ENCODE peak calls at places on chromosomes 3 and 15, in nine cellular contexts. U is fibroblast of mammary gland, N is HFF-Myc, X is HCT116, O is HL-60, Z is left lung, I is PC-9, Y is neural progenitor cell, P is kidney epithelial cell. J is an unnamed sample.

GRCh38 chr3:42508562-42508961 is 6.1 kb downstream of the VIPR1 start:
- DNase-seq in X (no peak), Z (no peak), U (no peak), I (no peak), P (no peak), N (no peak), Y (no peak), O (no peak), J (no peak)

GRCh38 chr3:188881954-188882641 is 289.7 kb upstream of the TPRG1 start:
- DNase-seq in P (peak; percentile 70), U (peak; percentile 86), X (peak; percentile 79), Y (no peak), I (peak; percentile 96), N (peak; percentile 70), Z (no peak), O (no peak), J (no peak)

GRCh38 chr3:46763178-46763577 is 45.5 kb upstream of the PRSS50 start:
- DNase-seq in Z (no peak), X (no peak), Y (no peak), I (no peak), N (no peak), P (no peak), U (no peak), O (no peak), J (no peak)

GRCh38 chr3:152688313-152688712 is 146.6 kb upstream of the P2RY1 start:
- DNase-seq in U (no peak), Y (peak; percentile 8), N (no peak), P (no peak), Z (no peak), O (no peak), I (no peak), X (no peak), J (no peak)

GRCh38 chr3:49022751-49023171 is 840 bp downstream of the NDUFAF3 start:
- DNase-seq in Y (no peak), X (no peak), Z (no peak), P (no peak), O (no peak), N (no peak), U (no peak), I (no peak), J (no peak)

GRCh38 chr3:65548848-65549625 is 489.7 kb downstream of the MAGI1 start:
- DNase-seq in I (no peak), U (no peak), Y (peak; percentile 71), P (no peak), Z (peak; percentile 70), N (no peak), O (no peak), X (no peak), J (no peak)

GRCh38 chr15:80580107-80580506 is 115.0 kb upstream of the ABHD17C start:
- DNase-seq in X (no peak), I (peak; percentile 89), Z (no peak), P (no peak), Y (no peak), O (peak; percentile 2), U (peak; percentile 53), N (peak; percentile 68), J (no peak)

GRCh38 chr3:51671090-51672082 is at the start of gene TEX264:
- DNase-seq in P (no peak), X (peak; percentile 37), I (peak; percentile 61), O (peak; percentile 91), Z (peak; percentile 99), N (peak; percentile 52), Y (peak; percentile 88), U (peak; percentile 69), J (peak; percentile 81)

GRCh38 chr3:71973337-71974030 is 188.5 kb upstream of the PROK2 start:
- DNase-seq in X (no peak), P (no peak), N (no peak), Z (no peak), I (no peak), O (no peak), U (no peak), Y (no peak), J (no peak)

GRCh38 chr3:177629276-177629675 is 432.0 kb upstream of the TBL1XR1 start:
- DNase-seq in I (no peak), P (no peak), N (no peak), U (no peak), Z (no peak), Y (no peak), X (no peak), O (no peak), J (no peak)

GRCh38 chr3:125322166-125322565 is 53.0 kb downstream of the ZNF148 start:
- DNase-seq in X (no peak), O (no peak), N (peak; percentile 76), Z (no peak), P (no peak), U (peak; percentile 90), I (no peak), Y (no peak), J (no peak)

GRCh38 chr3:61828158-61828874 is 266.9 kb downstream of the PTPRG start:
- DNase-seq in U (no peak), X (no peak), O (no peak), N (no peak), P (no peak), Z (no peak), I (no peak), Y (no peak), J (no peak)

GRCh38 chr3:140767536-140767935 is 89.7 kb downstream of the TRIM42 start:
- DNase-seq in U (no peak), X (no peak), I (no peak), Z (no peak), N (no peak), P (no peak), Y (no peak), O (no peak), J (no peak)
- H3K4me3 ChIP-seq in U (no peak overlapping the region), X (no peak overlapping the region), I (no peak overlapping the region), Z (no peak overlapping the region), N (no peak overlapping the region), P (no peak overlapping the region), Y (no peak overlapping the region), O (no peak overlapping the region), J (no peak overlapping the region)

GRCh38 chr3:158095302-158095997 is 10.8 kb downstream of the SHOX2 start:
- DNase-seq in P (no peak), X (no peak), N (no peak), Z (peak; percentile 50), O (no peak), Y (peak; percentile 50), U (no peak), I (no peak), J (no peak)

GRCh38 chr3:158100681-158101080 is 5.5 kb downstream of the SHOX2 start:
- DNase-seq in I (no peak), N (no peak), O (no peak), P (no peak), Z (no peak), X (no peak), Y (peak; percentile 38), U (no peak), J (no peak)

GRCh38 chr3:158098834-158099424 is 7.3 kb downstream of the SHOX2 start:
- DNase-seq in Z (no peak), N (no peak), P (no peak), I (no peak), O (no peak), Y (peak; percentile 29), X (no peak), U (no peak), J (no peak)

GRCh38 chr3:158097141-158097540 is 9.1 kb downstream of the SHOX2 start:
- DNase-seq in P (no peak), O (no peak), X (no peak), N (no peak), U (no peak), I (no peak), Z (no peak), Y (no peak), J (no peak)

GRCh38 chr3:158097571-158098553 is 8.4 kb downstream of the SHOX2 start:
- DNase-seq in U (no peak), X (no peak), Z (peak; percentile 93), I (peak; percentile 81), O (peak; percentile 70), N (no peak), Y (peak; percentile 96), P (peak; percentile 41), J (peak; percentile 91)
- H3K4me3 ChIP-seq in U (no peak overlapping the region), X (peak overlapping the region; percentile 15), Z (peak overlapping the region; percentile 61), I (peak overlapping the region; percentile 80), O (peak overlapping the region; percentile 81), N (no peak overlapping the region), Y (peak overlapping the region; percentile 58), P (peak overlapping the region; percentile 60), J (peak overlapping the region; percentile 74)

GRCh38 chr3:132659000-132659369 is 624 bp downstream of the ACAD11 start:
- DNase-seq in Y (peak; percentile 43), X (no peak), P (no peak), Z (no peak), N (no peak), O (no peak), U (no peak), I (no peak), J (no peak)

GRCh38 chr3:132660056-132660744 is at the start of gene UBA5:
- DNase-seq in O (peak; percentile 50), X (peak; percentile 43), Z (peak; percentile 91), Y (peak; percentile 62), N (peak; percentile 16), I (peak; percentile 52), P (no peak), U (peak; percentile 60), J (peak; percentile 46)

GRCh38 chr3:132660745-132661067 is 577 bp downstream of the UBA5 start:
- DNase-seq in O (no peak), X (peak; percentile 4), P (no peak), U (peak; percentile 33), I (peak; percentile 34), Z (no peak), N (no peak), Y (no peak), J (no peak)

GRCh38 chr3:132659370-132660055 is at the start of gene ACAD11:
- DNase-seq in I (peak; percentile 56), N (peak; percentile 40), O (peak; percentile 21), Y (peak; percentile 79), P (no peak), Z (peak; percentile 94), X (peak; percentile 59), U (peak; percentile 70), J (peak; percentile 73)

DNA sequence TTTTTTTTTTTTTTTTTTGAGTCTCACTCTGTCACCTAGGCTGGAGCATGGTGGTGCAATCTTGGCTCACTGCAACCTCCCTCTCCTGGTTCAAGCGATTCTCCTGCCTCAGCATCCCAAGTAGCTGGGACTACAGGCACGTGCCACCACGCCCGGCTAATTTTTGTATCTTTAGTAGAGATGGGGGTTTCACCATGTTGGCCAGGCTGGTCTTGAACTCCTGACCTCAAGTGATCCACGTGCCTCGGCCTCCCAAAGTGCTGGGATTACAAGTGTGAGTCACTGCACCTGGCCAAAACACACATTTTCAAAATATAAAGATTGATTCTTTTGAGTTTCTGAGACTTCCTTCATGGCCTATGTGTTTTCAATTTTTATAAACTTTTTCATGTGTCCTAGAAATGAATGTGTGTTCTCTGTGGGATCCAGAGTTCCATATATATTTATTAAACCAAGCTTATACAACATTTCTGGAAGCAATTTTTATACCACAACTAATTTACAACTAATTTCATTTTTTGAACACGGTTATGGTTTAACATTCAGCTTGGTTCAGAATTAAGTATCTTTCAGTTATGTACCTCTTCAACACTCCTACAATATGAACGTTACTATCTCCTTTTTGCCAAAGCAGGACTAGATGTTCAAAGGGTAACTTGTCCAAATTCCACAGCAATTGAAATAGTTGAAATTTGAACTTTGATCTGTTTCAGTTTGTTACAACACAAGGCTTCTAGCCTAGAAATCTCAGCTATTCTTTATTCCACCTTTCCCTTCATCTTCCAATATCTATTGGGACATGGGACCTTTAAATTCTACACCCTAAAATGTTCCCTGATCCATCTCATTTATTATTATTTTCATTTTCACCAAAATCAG is 1.5 kb downstream of the ACAD11 start:
- DNase-seq in P (no peak), Z (no peak), Y (no peak), O (no peak), N (no peak), I (no peak), U (no peak), X (no peak), J (no peak)
- H3K4me3 ChIP-seq in P (no peak overlapping the region), Z (peak overlapping the region; percentile 74), Y (peak overlapping the region; percentile 91), O (no peak overlapping the region), N (peak overlapping the region; percentile 82), I (peak overlapping the region; percentile 82), U (peak overlapping the region; percentile 71), X (no peak overlapping the region), J (peak overlapping the region; percentile 97)

GRCh38 chr15:101127503-101128076 is 124.3 kb downstream of the CHSY1 start:
- DNase-seq in P (no peak), X (peak; percentile 15), Z (no peak), U (peak; percentile 97), Y (no peak), O (no peak), N (peak; percentile 84), I (no peak), J (no peak)
- H3K4me3 ChIP-seq in P (no peak overlapping the region), X (no peak overlapping the region), Z (no peak overlapping the region), U (no peak overlapping the region), Y (no peak overlapping the region), O (no peak overlapping the region), N (no peak overlapping the region), I (no peak overlapping the region), J (no peak overlapping the region)

J was measured in Caco-2.